ENCODE peak calls at places on chromosome 2, in five cellular contexts. W is heart right ventricle, O is substantia nigra, E is fibroblast of pulmonary artery, R is esophagus muscularis mucosa. N is an unnamed sample.

GRCh38 chr2:146135245-146135644 is 1615.3 kb upstream of the ZEB2 start:
- DNase-seq in W (no peak), R (no peak), O (no peak), E (no peak), N (no peak)

GRCh38 chr2:158457826-158458616 is 1.3 kb downstream of the PKP4 start:
- DNase-seq in O (no peak), W (peak; percentile 66), R (no peak), E (peak; percentile 56), N (peak; percentile 67)

GRCh38 chr2:7962191-7962590 is 719.7 kb upstream of the ID2 start:
- DNase-seq in E (no peak), W (no peak), R (no peak), O (no peak), N (no peak)

GRCh38 chr2:79776461-79777146 is 263.8 kb downstream of the CTNNA2 start:
- DNase-seq in E (no peak), R (no peak), W (no peak), O (no peak), N (no peak)

GRCh38 chr2:13558368-13558767 is 841.6 kb downstream of the TRIB2 start:
- DNase-seq in E (no peak), W (no peak), O (no peak), R (no peak), N (no peak)

GRCh38 chr2:38945931-38946330 is 56.3 kb downstream of the ARHGEF33 start:
- DNase-seq in W (no peak), R (no peak), O (no peak), E (no peak), N (no peak)

GRCh38 chr2:191533693-191534175 is 144.2 kb upstream of the NABP1 start:
- DNase-seq in R (no peak), O (no peak), E (peak; percentile 35), W (no peak), N (no peak)

GRCh38 chr2:1697601-1698000 is 46.7 kb downstream of the PXDN start:
- DNase-seq in E (no peak), R (no peak), W (no peak), O (no peak), N (no peak)

GRCh38 chr2:186611526-186611925 is 21.7 kb downstream of the ITGAV start:
- DNase-seq in O (no peak), W (no peak), R (no peak), E (no peak), N (no peak)

GRCh38 chr2:26768759-26769500 is 4.8 kb downstream of the SLC35F6 start:
- DNase-seq in W (peak; percentile 65), O (peak; percentile 30), E (peak; percentile 58), R (peak; percentile 96), N (no peak)

GRCh38 chr2:237697586-237698337 is 70.4 kb downstream of the LRRFIP1 start:
- DNase-seq in O (no peak), E (peak; percentile 58), W (no peak), R (no peak), N (no peak)

GRCh38 chr2:10781746-10782145 is 30.8 kb downstream of the PDIA6 start:
- DNase-seq in W (no peak), R (no peak), O (no peak), E (no peak), N (no peak)

GRCh38 chr2:19883971-19884720 is 17.6 kb downstream of the TTC32 start:
- DNase-seq in E (no peak), O (no peak), W (no peak), R (peak; percentile 89), N (no peak)

N was measured in HEK293T.